ENCODE peak calls at places on chromosomes 1 and 21, in eight cellular contexts. R is tibial artery, B is psoas muscle, J is iPS DF 6.9, M is astrocyte, Y is AG04450, E is colonic mucosa, H is stomach. P is an unnamed sample.

GRCh38 chr1:17633654-17634053 is 94.2 kb downstream of the ARHGEF10L start:
- DNase-seq in R (no peak), B (peak), J (no peak), M (peak), Y (peak), E (no peak), H (no peak), P (no peak)

GRCh38 chr1:228542376-228542775 is 55.2 kb downstream of the RNF187 start:
- DNase-seq in R (no peak), B (no peak), J (no peak), M (no peak), Y (no peak), E (no peak), H (no peak), P (no peak)

GRCh38 chr1:65254320-65255087 is 54.8 kb upstream of the DNAJC6 start:
- DNase-seq in R (peak), B (peak), J (no peak), M (peak), Y (no peak), E (peak), H (peak), P (peak)

GRCh38 chr1:47717341-47717740 is 279.5 kb downstream of the FOXD2 start:
- DNase-seq in R (no peak), B (no peak), J (no peak), M (no peak), Y (no peak), E (no peak), H (no peak), P (no peak)

GRCh38 chr1:118984086-118984989 is 3.8 kb downstream of the TBX15 start:
- DNase-seq in R (peak), B (peak), J (no peak), M (no peak), Y (no peak), E (no peak), H (no peak), P (no peak)

GRCh38 chr1:243730499-243731150 is 119.4 kb downstream of the AKT3 start:
- DNase-seq in R (no peak), B (peak), J (no peak), M (no peak), Y (no peak), E (no peak), H (peak), P (no peak)

GRCh38 chr21:15140321-15141019 is 75.7 kb upstream of the NRIP1 start:
- DNase-seq in R (no peak), B (no peak), J (no peak), M (no peak), Y (no peak), E (peak), H (peak), P (no peak)

GRCh38 chr1:174206148-174206826 is 47.0 kb downstream of the RABGAP1L start:
- DNase-seq in R (no peak), B (no peak), J (no peak), M (peak), Y (no peak), E (no peak), H (no peak), P (no peak)

GRCh38 chr1:53575948-53576305 is 116.7 kb downstream of the DMRTB1 start:
- DNase-seq in R (no peak), B (no peak), J (no peak), M (no peak), Y (no peak), E (no peak), H (no peak), P (no peak)

GRCh38 chr1:182742780-182743179 is 46.8 kb upstream of the NPL start:
- DNase-seq in R (no peak), B (no peak), J (no peak), M (no peak), Y (no peak), E (no peak), H (no peak), P (no peak)

GRCh38 chr1:216076751-216077150 is 346.5 kb downstream of the USH2A start:
- DNase-seq in R (no peak), B (no peak), J (no peak), M (no peak), Y (no peak), E (no peak), H (no peak), P (no peak)

GRCh38 chr1:66452162-66452561 is 81.8 kb upstream of the SGIP1 start:
- DNase-seq in R (no peak), B (no peak), J (no peak), M (no peak), Y (no peak), E (no peak), H (no peak), P (no peak)

GRCh38 chr1:62131093-62131725 is 63.4 kb upstream of the L1TD1 start:
- DNase-seq in R (no peak), B (no peak), J (peak), M (peak), Y (peak), E (peak), H (peak), P (no peak)

GRCh38 chr1:23923592-23924495 is 10.7 kb upstream of the CNR2 start:
- DNase-seq in R (peak), B (no peak), J (no peak), M (no peak), Y (no peak), E (no peak), H (peak), P (no peak)

GRCh38 chr1:201625711-201626300 is 86.9 kb downstream of the NAV1 start:
- DNase-seq in R (no peak), B (no peak), J (no peak), M (no peak), Y (no peak), E (no peak), H (no peak), P (no peak)
- H3K4me3 ChIP-seq in R (no peak), B (no peak), J (no peak), M (no peak), Y (no peak), E (no peak), H (no peak), P (no peak)

GRCh38 chr1:201020647-201021332 is 2.7 kb downstream of the KIF21B start:
- DNase-seq in R (no peak), B (no peak), J (no peak), M (no peak), Y (no peak), E (peak), H (no peak), P (peak)
- H3K27ac ChIP-seq in R (no peak), B (no peak), J (no peak), M (no peak), Y (no peak), E (peak), H (peak), P (peak)

GRCh38 chr21:42214081-42214750 is 4.7 kb upstream of the ABCG1 start:
- DNase-seq in R (no peak), B (no peak), J (no peak), M (no peak), Y (no peak), E (no peak), H (peak), P (no peak)
- H3K4me3 ChIP-seq in R (no peak), B (no peak), J (no peak), M (no peak), Y (no peak), E (no peak), H (no peak), P (no peak)

GRCh38 chr1:42934111-42934510 is 24.6 kb downstream of the SLC2A1 start:
- DNase-seq in R (no peak), B (no peak), J (no peak), M (no peak), Y (no peak), E (no peak), H (no peak), P (no peak)
- H3K27ac ChIP-seq in R (no peak), B (no peak), J (no peak), M (no peak), Y (no peak), E (no peak), H (peak), P (no peak)

DNA sequence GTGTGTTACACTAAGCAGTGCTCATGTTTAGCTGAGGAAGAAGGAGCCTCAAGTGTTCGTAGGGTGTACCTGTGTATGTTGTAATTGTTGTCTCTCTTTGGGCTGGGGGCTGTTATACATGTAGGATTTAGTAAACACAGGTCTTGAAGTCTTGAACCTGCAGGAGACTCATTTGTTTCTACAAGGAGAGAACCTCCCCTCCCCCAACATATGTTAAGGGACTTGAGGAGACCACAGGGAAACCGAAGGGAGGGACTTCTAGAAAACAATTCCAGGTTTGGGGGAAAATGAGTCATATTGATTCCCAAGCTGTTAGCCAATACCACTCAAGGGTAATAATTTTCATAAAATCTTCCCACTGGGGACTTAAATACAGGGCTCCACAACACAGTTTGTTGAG is 25.0 kb upstream of the AGBL4 start:
- DNase-seq in R (no peak), B (no peak), J (peak), M (no peak), Y (no peak), E (no peak), H (no peak), P (no peak)
- H3K4me3 ChIP-seq in R (no peak), B (no peak), J (no peak), M (no peak), Y (no peak), E (no peak), H (no peak), P (peak)

DNA sequence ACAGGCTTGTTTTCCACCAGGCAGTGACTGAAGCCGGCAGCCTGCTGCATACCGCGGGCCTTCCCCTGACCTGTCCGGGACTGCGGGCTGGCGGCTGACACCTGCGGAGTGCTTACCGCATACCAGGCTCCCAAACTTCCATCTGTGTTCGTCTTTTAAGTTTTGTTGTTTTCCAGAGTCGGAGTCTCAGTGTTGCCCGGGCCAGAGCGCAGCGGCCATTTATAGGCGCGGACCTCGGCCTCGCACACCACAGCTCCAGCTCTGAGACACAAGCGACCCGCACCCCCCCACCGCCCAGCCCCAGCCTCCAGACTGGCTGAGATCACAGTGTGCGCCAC is 1.4 kb upstream of the ADARB1 start:
- DNase-seq in R (no peak), B (no peak), J (no peak), M (no peak), Y (no peak), E (no peak), H (no peak), P (no peak)
- H3K27ac ChIP-seq in R (peak), B (no peak), J (no peak), M (no peak), Y (no peak), E (no peak), H (no peak), P (no peak)

DNA sequence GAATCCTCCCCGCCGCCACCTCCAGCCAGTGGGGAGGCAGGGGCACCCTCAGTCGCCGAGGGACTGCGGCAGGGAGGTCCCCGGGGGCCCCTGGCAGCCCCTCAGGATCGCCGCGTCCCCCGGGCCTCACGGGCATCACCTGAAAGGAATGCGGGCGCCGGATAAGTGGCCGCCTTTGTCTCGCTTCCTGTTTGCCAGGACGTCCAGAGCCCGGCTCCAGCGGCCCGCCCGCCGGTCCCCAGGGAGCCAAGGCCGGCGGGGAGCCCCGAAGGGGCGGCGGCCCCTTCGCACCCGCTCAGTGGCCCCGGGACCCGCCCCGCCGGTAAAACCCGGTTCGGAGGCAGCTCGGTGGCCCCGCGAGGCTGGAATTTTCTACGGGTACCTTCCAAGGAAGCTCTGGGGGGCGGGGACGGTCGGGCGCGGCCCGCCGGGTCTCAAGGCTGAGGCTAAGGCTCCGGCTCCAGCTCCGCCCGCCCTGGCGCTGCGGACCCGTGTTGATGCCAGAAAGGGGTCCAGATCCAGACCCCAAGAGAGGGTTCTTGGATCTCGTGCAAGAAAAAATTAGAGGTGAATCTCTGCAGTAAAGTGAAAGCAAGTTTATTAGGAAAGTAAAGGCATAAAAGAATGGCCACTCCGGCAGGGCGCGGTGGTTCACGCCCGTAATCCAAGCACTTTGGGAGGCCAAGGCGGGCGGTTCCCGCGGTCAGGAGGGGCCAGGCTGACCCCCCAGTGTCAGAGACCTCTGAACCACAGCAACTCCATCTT is 12.6 kb downstream of the TINAGL1 start:
- DNase-seq in R (no peak), B (peak), J (no peak), M (no peak), Y (no peak), E (peak), H (peak), P (no peak)
- H3K4me3 ChIP-seq in R (peak), B (peak), J (peak), M (peak), Y (no peak), E (peak), H (peak), P (peak)

GRCh38 chr21:45979141-45979631 is 2.4 kb upstream of the COL6A1 start:
- DNase-seq in R (peak), B (peak), J (no peak), M (no peak), Y (no peak), E (no peak), H (no peak), P (no peak)
- H3K27ac ChIP-seq in R (peak), B (no peak), J (no peak), M (no peak), Y (no peak), E (peak), H (peak), P (no peak)

GRCh38 chr1:151254217-151255213 is at the start of gene PSMD4:
- DNase-seq in R (peak), B (peak), J (peak), M (peak), Y (peak), E (peak), H (peak), P (peak)
- H3K4me3 ChIP-seq in R (peak), B (peak), J (peak), M (peak), Y (peak), E (peak), H (peak), P (peak)